ENCODE peak calls at places on chromosomes 6 and 20, in four cellular contexts. P is upper lobe of right lung, A is transverse colon, G is GM23338. E is an unnamed sample.

GRCh38 chr20:38875170-38875993 is 50.8 kb upstream of the FAM83D start:
- DNase-seq in P (no peak), A (peak; percentile 76), G (no peak), E (no peak)

GRCh38 chr6:88662163-88662580 is 301.2 kb downstream of the RNGTT start:
- DNase-seq in P (no peak), A (no peak), G (no peak), E (no peak)

GRCh38 chr6:16728513-16729182 is 32.6 kb downstream of the ATXN1 start:
- DNase-seq in P (no peak), A (no peak), G (no peak), E (no peak)

GRCh38 chr6:53728570-53729194 is 63.1 kb upstream of the KLHL31 start:
- DNase-seq in P (no peak), A (peak; percentile 58), G (peak; percentile 79), E (peak; percentile 70)

GRCh38 chr20:23060629-23061028 is 11.2 kb upstream of the THBD start:
- DNase-seq in P (no peak), A (no peak), G (no peak), E (no peak)

GRCh38 chr20:62728028-62728780 is 19.6 kb downstream of the NTSR1 start:
- DNase-seq in P (no peak), A (no peak), G (no peak), E (no peak)

GRCh38 chr20:46713957-46714834 is 4.7 kb downstream of the SLC2A10 start:
- DNase-seq in P (peak; percentile 70), A (peak; percentile 73), G (no peak), E (no peak)

GRCh38 chr6:157020398-157021266 is 243.5 kb downstream of the ARID1B start:
- DNase-seq in P (peak; percentile 79), A (peak; percentile 65), G (peak; percentile 83), E (peak; percentile 43)

GRCh38 chr6:118285791-118286190 is 262.3 kb upstream of the PLN start:
- DNase-seq in P (no peak), A (no peak), G (no peak), E (no peak)

GRCh38 chr6:117573006-117573680 is 29.2 kb downstream of the GOPC start:
- DNase-seq in P (no peak), A (no peak), G (no peak), E (no peak)

GRCh38 chr6:37485259-37485658 is 14.4 kb downstream of the CCDC167 start:
- DNase-seq in P (no peak), A (no peak), G (peak; percentile 49), E (no peak)

GRCh38 chr6:124994648-124995047 is 32.4 kb downstream of the RNF217 start:
- DNase-seq in P (no peak), A (no peak), G (no peak), E (no peak)

GRCh38 chr6:119077643-119078448 is 618 bp downstream of the FAM184A start:
- DNase-seq in P (peak; percentile 80), A (peak; percentile 38), G (peak; percentile 82), E (peak; percentile 22)

GRCh38 chr20:23453944-23454543 is 1.4 kb upstream of the CST11 start:
- DNase-seq in P (no peak), A (no peak), G (no peak), E (no peak)

GRCh38 chr20:1832634-1833033 is 62.6 kb upstream of the SIRPA start:
- DNase-seq in P (no peak), A (no peak), G (no peak), E (peak; percentile 81)

GRCh38 chr20:44694159-44694558 is 21.0 kb upstream of the CCN5 start:
- DNase-seq in P (no peak), A (no peak), G (no peak), E (no peak)

GRCh38 chr6:160055813-160056212 is 65.8 kb upstream of the SLC22A1 start:
- DNase-seq in P (no peak), A (no peak), G (no peak), E (no peak)

GRCh38 chr6:35552285-35552917 is 39.7 kb upstream of the TULP1 start:
- DNase-seq in P (peak; percentile 60), A (peak; percentile 56), G (peak; percentile 79), E (no peak)

GRCh38 chr20:50054626-50055511 is 58.1 kb downstream of the UBE2V1 start:
- DNase-seq in P (no peak), A (peak; percentile 16), G (no peak), E (peak; percentile 78)

GRCh38 chr6:113347420-113347819 is 509.7 kb upstream of the MARCKS start:
- DNase-seq in P (no peak), A (no peak), G (no peak), E (no peak)

GRCh38 chr20:47726632-47727031 is 58.6 kb downstream of the SULF2 start:
- DNase-seq in P (no peak), A (no peak), G (no peak), E (no peak)

GRCh38 chr20:47733892-47734291 is 51.4 kb downstream of the SULF2 start:
- DNase-seq in P (no peak), A (no peak), G (no peak), E (no peak)

GRCh38 chr20:47727170-47727880 is 58.0 kb downstream of the SULF2 start:
- DNase-seq in P (peak; percentile 81), A (peak; percentile 62), G (no peak), E (no peak)

GRCh38 chr20:47727909-47728361 is 57.3 kb downstream of the SULF2 start:
- DNase-seq in P (peak; percentile 71), A (no peak), G (no peak), E (peak; percentile 68)

DNA sequence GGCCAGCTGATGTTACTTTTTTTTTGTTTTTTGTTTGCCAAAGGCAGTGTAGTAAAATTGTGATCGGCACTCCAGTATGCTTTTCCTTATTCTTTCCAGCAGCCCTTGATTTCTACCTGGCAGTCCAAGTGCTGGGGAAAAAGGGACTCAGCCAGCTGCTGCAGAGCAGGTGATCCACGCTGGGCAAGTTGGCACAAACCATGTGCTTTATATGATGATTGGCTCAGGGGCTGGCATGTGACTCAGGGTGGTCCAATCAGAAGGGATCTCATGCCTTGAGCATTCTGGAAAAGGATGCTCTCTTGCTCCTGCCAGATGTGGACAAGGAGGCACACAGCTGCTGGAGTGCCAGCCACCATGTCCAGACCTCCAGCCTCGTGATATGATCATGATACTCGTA is 54.5 kb downstream of the SULF2 start:
- DNase-seq in P (no peak), A (no peak), G (no peak), E (no peak)
- TF ChIP-seq CTCF in P (no peak), A (no peak), G (no peak), E (no peak)

DNA sequence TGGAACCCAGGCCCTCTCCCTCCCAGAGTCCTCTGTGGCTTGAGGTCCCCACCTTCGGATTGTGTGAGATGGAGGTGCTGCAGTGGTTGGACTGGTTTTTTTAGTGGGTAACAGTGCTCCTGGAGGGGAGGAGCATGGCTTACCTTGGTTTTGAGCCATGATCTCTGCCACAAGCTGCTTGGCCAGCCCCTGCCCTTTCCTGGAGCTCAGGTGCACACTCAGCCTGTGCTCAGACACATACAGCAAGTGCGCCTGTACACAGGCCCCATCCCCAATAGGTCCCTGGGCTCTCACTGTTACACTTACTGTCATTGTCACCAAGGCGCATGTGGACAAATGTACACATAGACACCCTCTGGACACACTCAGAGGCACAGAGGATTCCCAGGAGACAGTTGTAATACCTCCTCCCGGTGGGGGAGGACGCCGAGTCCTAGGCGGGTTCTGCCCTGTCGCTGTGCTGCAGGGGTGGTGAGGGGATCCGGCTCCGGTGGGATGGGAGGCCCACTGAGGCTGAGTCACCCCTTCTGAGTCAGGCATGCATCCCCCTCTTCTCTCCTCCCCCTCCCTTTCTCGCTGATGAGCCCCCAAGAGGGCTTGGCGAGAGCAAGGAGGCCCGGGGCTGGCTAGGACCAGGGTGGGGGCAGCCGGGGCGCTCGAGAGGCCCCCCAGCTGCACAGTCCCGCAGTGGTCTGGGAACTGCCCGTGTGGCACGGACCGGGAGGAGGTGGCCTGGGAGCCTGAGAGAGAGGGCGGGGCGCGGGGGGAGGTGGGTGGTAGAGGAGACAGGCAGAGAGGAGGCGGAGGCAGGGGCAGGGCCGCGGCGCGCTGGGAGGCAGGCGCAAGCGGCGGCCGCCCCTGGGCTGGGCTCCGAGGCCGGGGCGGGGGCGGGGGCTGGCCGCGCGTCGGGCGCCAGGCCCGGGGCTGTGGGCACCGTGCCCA is 515 bp upstream of the EPB41L1 start:
- DNase-seq in P (peak; percentile 95), A (peak; percentile 87), G (peak; percentile 86), E (peak; percentile 80)
- H3K4me3 ChIP-seq in P (peak overlapping the region; percentile 56), A (peak overlapping the region; percentile 53), G (peak overlapping the region; percentile 86), E (peak overlapping the region; percentile 84)

GRCh38 chr20:3681931-3682820 is at the start of gene ADAM33:
- DNase-seq in P (no peak), A (peak; percentile 44), G (peak; percentile 66), E (no peak)
- H3K27ac ChIP-seq in P (peak within 1 kb of the TSS; percentile 17), A (peak within 1 kb of the TSS; percentile 96), G (no peak within 1 kb of the TSS), E (peak within 1 kb of the TSS; percentile 36)

GRCh38 chr6:32968770-32969684 is 633 bp downstream of the BRD2 start:
- DNase-seq in P (peak; percentile 92), A (peak; percentile 80), G (peak; percentile 98), E (peak; percentile 67)
- TF ChIP-seq CTCF in P (peak; percentile 9), A (no peak), G (no peak), E (no peak)

GRCh38 chr6:132512638-132513632 is at the start of gene STX7:
- DNase-seq in P (peak; percentile 95), A (peak; percentile 93), G (peak; percentile 94), E (peak; percentile 96)

GRCh38 chr6:132512342-132512637 is 626 bp downstream of the STX7 start:
- DNase-seq in P (no peak), A (no peak), G (no peak), E (no peak)

GRCh38 chr6:132511836-132512230 is 1.1 kb downstream of the STX7 start:
- DNase-seq in P (no peak), A (no peak), G (no peak), E (no peak)

GRCh38 chr6:132513821-132514545 is 1.1 kb upstream of the STX7 start:
- DNase-seq in P (no peak), A (no peak), G (no peak), E (no peak)

DNA sequence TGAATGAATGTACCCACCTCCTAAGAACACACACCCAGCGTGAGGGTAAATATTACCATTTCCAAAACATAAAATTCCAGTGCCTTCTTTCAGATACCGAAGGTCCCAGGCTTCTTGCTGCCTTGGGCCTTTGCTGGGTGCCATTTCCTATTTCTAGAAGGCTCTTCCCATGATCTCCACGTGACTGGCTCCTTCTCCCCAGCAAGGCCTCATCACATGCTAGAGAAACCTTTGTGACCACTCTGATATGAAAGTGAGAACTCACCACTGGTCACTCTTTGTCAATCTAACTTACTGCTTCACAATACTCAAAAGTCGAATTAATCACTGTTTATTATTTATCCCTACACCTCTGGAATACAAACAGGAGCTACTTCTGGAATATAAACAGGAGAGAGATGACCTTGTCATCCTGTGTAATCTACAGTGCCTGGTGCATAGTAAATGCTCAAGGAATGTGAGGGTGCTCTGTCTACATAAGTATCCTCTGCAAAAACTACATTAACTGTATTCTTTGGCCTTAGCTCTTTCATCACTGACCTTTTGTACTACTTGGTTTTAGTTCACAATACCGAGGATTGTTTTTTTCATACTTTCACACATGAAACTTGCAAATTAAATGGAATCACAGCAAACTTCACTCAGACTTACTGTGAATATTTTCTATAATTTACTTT is 1.6 kb downstream of the STX7 start:
- DNase-seq in P (no peak), A (peak; percentile 16), G (no peak), E (no peak)
- H3K4me3 ChIP-seq in P (peak overlapping the region; percentile 71), A (peak overlapping the region; percentile 63), G (peak overlapping the region; percentile 70), E (peak overlapping the region; percentile 72)

DNA sequence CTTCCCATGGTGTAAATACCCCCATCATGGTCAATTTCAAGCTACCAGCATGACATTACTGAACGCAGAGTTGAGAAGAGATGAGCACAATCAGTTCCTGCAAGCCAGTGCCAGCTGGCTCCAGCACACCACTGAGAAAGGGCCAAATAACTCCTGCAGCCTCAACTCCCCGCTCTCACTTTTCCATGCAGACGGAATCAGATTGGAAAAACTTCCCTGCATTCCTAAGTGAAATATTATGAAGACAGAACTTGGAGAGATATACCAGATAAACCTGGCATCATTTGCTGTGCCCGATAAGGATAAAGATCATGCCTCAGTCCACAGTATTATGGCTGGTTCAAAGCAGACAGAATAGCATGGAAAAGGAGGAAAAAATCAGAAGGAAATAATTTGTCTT is 56.7 kb downstream of the FILIP1 start:
- DNase-seq in P (no peak), A (peak; percentile 20), G (no peak), E (no peak)
- H3K27ac ChIP-seq in P (peak overlapping the region; percentile 45), A (peak overlapping the region; percentile 68), G (no peak overlapping the region), E (no peak overlapping the region)

E was measured in dorsolateral prefrontal cortex.